ENCODE peak calls at places on chromosomes 5 and 9, in eight cellular contexts. N is posterior vena cava, A is ELR, U is fibroblast of villous mesenchyme, B is omental fat pad, H is COLO829, V is glutamatergic neuron, K is NCI-H2107. F is an unnamed sample.

GRCh38 chr5:174744896-174745295 is 20.5 kb downstream of the MSX2 start:
- DNase-seq in N (no peak), A (no peak), U (no peak), B (no peak), H (no peak), V (no peak), K (no peak), F (no peak)

GRCh38 chr9:19975499-19975898 is 186.7 kb upstream of the SLC24A2 start:
- DNase-seq in N (no peak), A (peak), U (no peak), B (no peak), H (no peak), V (no peak), K (no peak), F (no peak)

GRCh38 chr5:113053614-113054013 is 77.0 kb downstream of the DCP2 start:
- DNase-seq in N (no peak), A (peak), U (peak), B (no peak), H (no peak), V (no peak), K (no peak), F (no peak)

GRCh38 chr5:43428034-43428712 is 16.0 kb upstream of the CCL28 start:
- DNase-seq in N (no peak), A (peak), U (peak), B (no peak), H (no peak), V (no peak), K (no peak), F (no peak)

GRCh38 chr9:91155746-91156145 is 206.0 kb downstream of the AUH start:
- DNase-seq in N (no peak), A (no peak), U (no peak), B (no peak), H (no peak), V (no peak), K (no peak), F (no peak)

GRCh38 chr5:35644543-35644942 is 26.9 kb downstream of the SPEF2 start:
- DNase-seq in N (no peak), A (no peak), U (no peak), B (no peak), H (no peak), V (no peak), K (no peak), F (no peak)

GRCh38 chr5:157651011-157651611 is 1.1 kb downstream of the SOX30 start:
- DNase-seq in N (no peak), A (no peak), U (no peak), B (no peak), H (no peak), V (no peak), K (no peak), F (no peak)

GRCh38 chr9:129559506-129559881 is 61.4 kb downstream of the C9orf50 start:
- DNase-seq in N (no peak), A (no peak), U (no peak), B (no peak), H (no peak), V (no peak), K (no peak), F (no peak)

GRCh38 chr5:157744055-157745011 is 821 bp downstream of the LSM11 start:
- DNase-seq in N (peak), A (peak), U (peak), B (no peak), H (no peak), V (peak), K (no peak), F (no peak)

GRCh38 chr5:171288066-171288465 is 21.0 kb upstream of the TLX3 start:
- DNase-seq in N (no peak), A (no peak), U (no peak), B (no peak), H (no peak), V (no peak), K (no peak), F (no peak)